ENCODE peak calls at places on chromosome 11, in ten cellular contexts. A is stimulated activated CD8-positive, alpha-beta memory T cell treated with anti-CD3 and anti-CD28 coated beads, Interleukin-12 subunit alpha, Interleukin-12 subunit beta, amount 100 ng/mL, for 4 hours; S is AG09309; Z is myocyte; R is activated CD4-positive, alpha-beta T cell treated with anti-CD3 and anti-CD28 coated beads, Interleukin-2, amount 50 U/mL, for 1 hour; B is GM23248; V is activated CD4-positive, CD25-positive, alpha-beta regulatory T cell; X is dermis blood vessel endothelial cell; Q is cardiac fibroblast; J is left kidney. K is an unnamed sample.
A peak's percentile ranks its signal among the peaks of the same experiment; 100 is the strongest.

GRCh38 chr11:60084866-60085265 is 3.6 kb upstream of the MS4A2 start:
- DNase-seq in B (no peak), Z (no peak), R (no peak), A (no peak), X (no peak), Q (no peak), J (no peak), V (no peak), S (no peak), K (no peak)

GRCh38 chr11:36510567-36511020 is 522 bp upstream of the TRAF6 start:
- DNase-seq in Q (peak; percentile 21), B (peak; percentile 70), X (peak; percentile 29), V (no peak), R (no peak), A (no peak), Z (no peak), J (no peak), S (no peak), K (no peak)

GRCh38 chr11:93844568-93844967 is 5.8 kb downstream of the VSTM5 start:
- DNase-seq in B (no peak), V (no peak), X (no peak), Z (no peak), S (no peak), R (no peak), J (no peak), A (no peak), Q (no peak), K (peak; percentile 18)

GRCh38 chr11:126132319-126132718 is 69.7 kb upstream of the CDON start:
- DNase-seq in B (peak; percentile 69), V (no peak), Z (peak; percentile 75), X (no peak), S (no peak), J (peak; percentile 63), R (no peak), A (no peak), Q (peak; percentile 63), K (peak; percentile 64)

GRCh38 chr11:19869946-19870589 is 157.4 kb downstream of the NAV2 start:
- DNase-seq in V (no peak), J (no peak), R (no peak), A (no peak), B (no peak), Z (peak; percentile 90), S (no peak), X (no peak), Q (no peak), K (peak; percentile 95)

GRCh38 chr11:41836426-41836825 is 377.0 kb upstream of the LRRC4C start:
- DNase-seq in B (no peak), J (no peak), Z (no peak), A (no peak), V (no peak), S (no peak), X (no peak), Q (peak; percentile 1), R (no peak), K (no peak)

GRCh38 chr11:59787816-59788215 is 22.8 kb downstream of the MRPL16 start:
- DNase-seq in B (peak; percentile 85), A (no peak), R (no peak), V (no peak), Z (no peak), Q (peak; percentile 78), X (peak; percentile 85), S (peak; percentile 25), J (no peak), K (no peak)

GRCh38 chr11:87148749-87149148 is 111.0 kb downstream of the TMEM135 start:
- DNase-seq in Z (no peak), X (no peak), V (no peak), Q (no peak), B (no peak), S (no peak), A (no peak), J (no peak), R (no peak), K (no peak)

K was measured in SJCRH30.